ENCODE peak calls at places on chromosomes 11 and 22, in five cellular contexts. Z, G, X, J and M are unnamed samples.
A peak's percentile ranks its signal among the peaks of the same experiment; 100 is the strongest.

GRCh38 chr22:47990486-47990885 is 1228.0 kb downstream of the TBC1D22A start:
- DNase-seq in G (no peak), X (no peak), Z (no peak), J (no peak), M (no peak)

GRCh38 chr11:66172146-66172545 is 96.3 kb upstream of the RAB1B start:
- DNase-seq in G (no peak), Z (no peak), X (peak; percentile 21), J (no peak), M (peak; percentile 86)

GRCh38 chr11:73359930-73360742 is 16.1 kb upstream of the RELT start:
- DNase-seq in Z (no peak), J (no peak), X (no peak), G (no peak), M (no peak)

GRCh38 chr11:134584706-134585445 is 172.8 kb upstream of the B3GAT1 start:
- DNase-seq in Z (no peak), G (peak; percentile 65), X (no peak), J (no peak), M (no peak)

GRCh38 chr11:118236170-118236569 is 11.4 kb upstream of the JAML start:
- DNase-seq in Z (no peak), J (no peak), G (no peak), X (no peak), M (no peak)

GRCh38 chr11:134939046-134939445 is 527.0 kb upstream of the B3GAT1 start:
- DNase-seq in Z (no peak), G (no peak), J (no peak), X (no peak), M (no peak)

GRCh38 chr22:25368271-25368670 is 148.8 kb downstream of the CRYBB2 start:
- DNase-seq in X (peak; percentile 62), G (no peak), J (no peak), Z (peak; percentile 76), M (peak; percentile 12)

GRCh38 chr11:35980646-35981402 is 37.0 kb downstream of the LDLRAD3 start:
- DNase-seq in J (no peak), Z (no peak), X (no peak), G (no peak), M (no peak)

GRCh38 chr11:57410287-57410686 is 16.6 kb downstream of the SLC43A3 start:
- DNase-seq in J (no peak), X (peak; percentile 68), G (no peak), Z (no peak), M (peak; percentile 60)

GRCh38 chr11:17275376-17276235 is 933 bp upstream of the NUCB2 start:
- DNase-seq in J (no peak), G (no peak), X (no peak), Z (no peak), M (no peak)

GRCh38 chr11:121889931-121890330 is 226.1 kb downstream of the BLID start:
- DNase-seq in G (no peak), Z (no peak), X (peak; percentile 65), J (no peak), M (no peak)

GRCh38 chr11:90288207-90288821 is 65.5 kb upstream of the CHORDC1 start:
- DNase-seq in X (peak; percentile 46), Z (no peak), J (no peak), G (no peak), M (no peak)

GRCh38 chr11:123063396-123064267 is 1.7 kb upstream of the HSPA8 start:
- DNase-seq in G (no peak), Z (peak; percentile 52), J (no peak), X (peak; percentile 71), M (no peak)

GRCh38 chr22:29938285-29938693 is 55.3 kb downstream of the MTMR3 start:
- DNase-seq in G (no peak), Z (no peak), J (no peak), X (no peak), M (no peak)

GRCh38 chr11:92453055-92453454 is 228.4 kb downstream of the FAT3 start:
- DNase-seq in Z (no peak), G (no peak), X (no peak), J (no peak), M (peak; percentile 44)

GRCh38 chr11:43130616-43131015 is 181.2 kb upstream of the API5 start:
- DNase-seq in J (no peak), G (no peak), Z (no peak), X (no peak), M (no peak)

GRCh38 chr11:10592331-10592730 is 23.9 kb upstream of the LYVE1 start:
- DNase-seq in J (no peak), Z (no peak), X (peak; percentile 94), G (no peak), M (peak; percentile 79)

GRCh38 chr11:62752994-62753735 is 795 bp downstream of the ZBTB3 start:
- DNase-seq in G (no peak), X (no peak), J (no peak), Z (no peak), M (no peak)

GRCh38 chr11:82720267-82720666 is 13.4 kb downstream of the FAM181B start:
- DNase-seq in G (no peak), Z (peak; percentile 19), J (no peak), X (no peak), M (no peak)

GRCh38 chr11:109838034-109838433 is 255.2 kb upstream of the ZC3H12C start:
- DNase-seq in Z (no peak), G (no peak), J (no peak), X (peak; percentile 7), M (no peak)

GRCh38 chr11:119322360-119322739 is 5.4 kb upstream of the MCAM start:
- DNase-seq in Z (no peak), J (no peak), G (no peak), X (no peak), M (no peak)

GRCh38 chr22:43173976-43174720 is 12.8 kb downstream of the TTLL12 start:
- DNase-seq in G (no peak), J (no peak), X (no peak), Z (no peak), M (no peak)
- H3K36me3 ChIP-seq in G (peaks cover 55% of the 10 kb centered on the region), J (peaks cover 65% of the 10 kb centered on the region), X (peaks cover 62% of the 10 kb centered on the region), Z (no peaks in the 10 kb centered on the region), M (peaks cover 9% of the 10 kb centered on the region)

DNA sequence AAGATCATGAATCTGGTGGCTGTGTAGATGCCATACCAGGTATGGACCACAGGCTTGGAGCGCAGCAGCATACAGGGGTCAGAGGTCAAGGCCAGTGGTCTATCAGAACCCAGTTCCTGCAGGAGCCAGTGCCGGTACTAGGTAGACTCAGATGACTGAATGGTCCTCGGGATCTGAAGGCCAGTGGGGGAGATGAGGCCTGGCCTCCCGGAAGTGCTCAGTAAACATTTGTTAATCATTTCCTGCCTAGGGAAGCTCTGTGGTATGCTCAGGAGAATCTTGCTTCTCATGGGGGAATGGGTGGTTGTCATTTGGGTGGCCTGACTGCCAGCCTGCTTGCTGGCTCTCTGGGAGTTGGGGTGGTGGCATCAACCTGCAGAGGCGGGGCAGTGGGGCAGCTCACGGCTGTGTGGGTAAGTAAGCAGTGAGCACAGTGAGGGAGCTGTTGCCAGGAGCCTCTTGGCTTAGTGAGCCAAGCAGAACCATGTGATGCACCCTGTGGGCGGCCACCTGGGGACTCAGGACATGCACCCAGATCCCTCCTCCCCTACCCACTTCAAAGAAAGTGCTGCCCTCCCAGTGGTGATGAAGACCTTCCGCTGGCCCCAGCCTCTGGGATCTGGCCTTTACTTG is 33.0 kb downstream of the PTPRJ start:
- DNase-seq in X (no peak), Z (peak; percentile 50), G (peak; percentile 74), J (peak; percentile 34), M (no peak)
- H3K4me3 ChIP-seq in X (no peak overlapping the region), Z (no peak overlapping the region), G (no peak overlapping the region), J (no peak overlapping the region), M (no peak overlapping the region)

DNA sequence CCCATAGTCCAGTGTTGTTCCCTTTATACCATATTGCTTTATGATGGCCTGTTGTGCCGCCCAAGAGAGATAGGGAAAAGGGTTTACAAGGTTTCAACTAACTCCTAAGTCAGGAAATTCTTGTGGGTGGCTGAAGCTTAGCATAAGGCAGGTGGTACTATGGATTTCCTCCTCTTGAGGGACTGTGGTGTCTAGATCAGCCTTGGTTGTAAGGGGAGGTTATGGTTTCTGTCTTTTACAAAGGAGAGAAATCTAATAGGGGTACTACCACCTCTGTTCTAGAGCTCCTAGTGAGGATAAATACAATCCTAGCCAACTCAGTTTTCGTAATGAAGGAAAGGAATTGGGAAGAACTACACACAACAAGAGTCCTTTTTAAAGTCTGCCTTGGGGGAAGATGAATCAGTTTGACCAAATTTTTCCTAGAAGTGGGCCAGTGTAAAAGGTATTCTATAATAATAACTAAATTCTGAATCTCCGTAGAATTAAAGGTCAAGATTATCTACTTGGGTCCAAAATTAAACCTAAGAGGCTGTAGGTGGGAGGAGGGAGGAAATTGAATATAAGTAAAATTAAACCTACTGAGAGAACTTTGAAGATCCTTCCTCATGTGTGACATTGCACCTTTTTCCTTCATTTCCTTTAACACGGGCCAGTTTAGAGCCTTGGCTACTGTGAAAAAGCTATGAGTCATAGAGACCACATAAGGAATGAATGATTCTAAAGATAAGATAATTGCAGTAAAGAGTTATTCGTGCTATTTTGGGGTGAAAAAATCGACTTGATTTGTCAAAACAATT is 17.2 kb downstream of the DLAT start:
- DNase-seq in G (no peak), J (no peak), X (peak; percentile 17), Z (no peak), M (no peak)
- H3K36me3 ChIP-seq in G (peaks cover 88% of the 10 kb centered on the region), J (peaks cover 78% of the 10 kb centered on the region), X (peaks cover 92% of the 10 kb centered on the region), Z (no peaks in the 10 kb centered on the region), M (no peaks in the 10 kb centered on the region)

GRCh38 chr22:22207845-22208564 is 36.6 kb upstream of the VPREB1 start:
- DNase-seq in G (peak; percentile 86), J (peak; percentile 52), X (peak; percentile 78), Z (peak; percentile 80), M (peak; percentile 38)
- H3K4me3 ChIP-seq in G (no peak overlapping the region), J (no peak overlapping the region), X (no peak overlapping the region), Z (no peak overlapping the region), M (no peak overlapping the region)

DNA sequence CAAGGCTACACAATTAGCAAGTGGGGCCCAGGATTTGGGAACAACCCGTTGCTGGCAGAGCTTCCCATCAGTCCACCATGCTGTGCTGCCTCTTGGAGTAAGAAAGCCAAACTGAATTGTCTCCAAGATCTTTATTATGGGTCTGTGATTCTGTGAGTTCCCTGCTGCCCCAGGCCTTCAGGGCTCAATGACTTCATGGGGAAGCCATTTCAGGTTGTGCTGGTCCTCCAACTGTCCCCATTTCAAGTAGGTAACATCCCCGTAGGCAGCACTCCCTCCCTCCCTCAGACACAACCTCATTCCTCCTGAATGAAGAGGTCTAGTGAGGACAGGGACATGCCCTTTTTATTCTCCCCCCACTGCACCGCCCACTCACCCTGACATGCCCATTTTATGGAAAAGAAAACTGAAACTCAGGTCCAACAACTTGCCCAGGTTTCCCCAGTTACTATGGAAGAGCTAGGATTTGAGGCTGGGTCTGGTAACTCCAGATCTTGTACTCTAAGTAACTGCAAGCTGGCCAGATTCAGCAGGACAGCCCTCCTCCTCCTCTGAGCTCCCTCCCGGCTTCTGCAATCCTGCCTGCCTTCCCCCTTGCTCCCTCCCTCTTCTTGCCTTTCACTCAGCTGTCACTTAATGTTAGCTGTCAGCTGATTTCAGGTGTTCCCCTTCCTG is 8.2 kb upstream of the YWHAH start:
- DNase-seq in X (no peak), G (peak; percentile 16), J (no peak), Z (no peak), M (no peak)
- H3K36me3 ChIP-seq in X (no peaks in the 10 kb centered on the region), G (no peaks in the 10 kb centered on the region), J (no peaks in the 10 kb centered on the region), Z (no peaks in the 10 kb centered on the region), M (no peaks in the 10 kb centered on the region)

GRCh38 chr11:33211588-33211987 is 45.6 kb upstream of the HIPK3 start:
- DNase-seq in G (no peak), J (no peak), X (peak; percentile 67), Z (no peak), M (no peak)
- H3K4me3 ChIP-seq in G (no peak overlapping the region), J (no peak overlapping the region), X (no peak overlapping the region), Z (no peak overlapping the region), M (no peak overlapping the region)